ENCODE peak calls at places on chromosomes 6 and 20, in six cellular contexts. Y, W, M, D, G and N are unnamed samples.

GRCh38 chr20:50916257-50916656 is 15.0 kb downstream of the ADNP start:
- DNase-seq in Y (peak; percentile 61), G (no peak), D (no peak), M (no peak), W (no peak), N (no peak)

GRCh38 chr6:170076466-170077165 is 214.3 kb downstream of the DLL1 start:
- DNase-seq in M (no peak), Y (no peak), W (no peak), D (peak; percentile 65), G (peak; percentile 19), N (no peak)

GRCh38 chr6:89122625-89123024 is 4.8 kb upstream of the SRSF12 start:
- DNase-seq in G (no peak), W (no peak), M (no peak), Y (peak; percentile 52), D (no peak), N (no peak)

GRCh38 chr6:165574220-165574619 is 88.8 kb downstream of the PDE10A start:
- DNase-seq in M (no peak), W (no peak), D (no peak), Y (no peak), G (no peak), N (no peak)

GRCh38 chr6:161618816-161619454 is 345.1 kb upstream of the AGPAT4 start:
- DNase-seq in D (no peak), G (no peak), Y (no peak), M (no peak), W (peak; percentile 38), N (no peak)

GRCh38 chr20:50308166-50308512 is 117.5 kb downstream of the CEBPB start:
- DNase-seq in Y (no peak), G (no peak), D (no peak), M (no peak), W (no peak), N (no peak)

GRCh38 chr6:87473419-87473903 is 687 bp downstream of the SLC35A1 start:
- DNase-seq in G (peak; percentile 79), M (no peak), D (no peak), Y (peak; percentile 44), W (no peak), N (no peak)

GRCh38 chr20:54195483-54196472 is 12.1 kb upstream of the PFDN4 start:
- DNase-seq in M (no peak), G (no peak), D (no peak), W (no peak), Y (no peak), N (no peak)

GRCh38 chr6:150144294-150144868 is 1.5 kb downstream of the PPP1R14C start:
- DNase-seq in W (no peak), G (no peak), D (no peak), Y (no peak), M (no peak), N (no peak)

GRCh38 chr20:48651271-48651670 is 176.5 kb downstream of the PREX1 start:
- DNase-seq in M (no peak), D (peak; percentile 56), Y (no peak), W (peak; percentile 7), G (no peak), N (no peak)

GRCh38 chr6:114541794-114542193 is 199.0 kb upstream of the HS3ST5 start:
- DNase-seq in G (no peak), M (no peak), W (no peak), Y (no peak), D (no peak), N (no peak)

GRCh38 chr6:12935637-12936036 is 219.1 kb downstream of the PHACTR1 start:
- DNase-seq in Y (no peak), M (no peak), D (no peak), W (no peak), G (no peak), N (no peak)

GRCh38 chr6:79335133-79335674 is 100.7 kb upstream of the HMGN3 start:
- DNase-seq in Y (no peak), G (no peak), D (no peak), M (no peak), W (no peak), N (no peak)

GRCh38 chr6:2970753-2971419 is 481 bp downstream of the SERPINB6 start:
- DNase-seq in W (peak; percentile 89), Y (peak; percentile 49), M (peak; percentile 16), D (peak; percentile 97), G (peak; percentile 88), N (no peak)

GRCh38 chr6:51613558-51613957 is 473.9 kb downstream of the PKHD1 start:
- DNase-seq in M (no peak), Y (no peak), G (no peak), W (no peak), D (no peak), N (no peak)

GRCh38 chr6:27863962-27864905 is 48.0 kb downstream of the OR2B2 start:
- DNase-seq in W (no peak), M (no peak), D (peak; percentile 86), Y (peak; percentile 15), G (peak; percentile 21), N (no peak)

GRCh38 chr6:146367061-146367460 is 176.6 kb upstream of the RAB32 start:
- DNase-seq in Y (no peak), W (no peak), D (no peak), M (no peak), G (no peak), N (no peak)

GRCh38 chr6:13165518-13166186 is 162.7 kb downstream of the TBC1D7 start:
- DNase-seq in G (no peak), M (no peak), D (no peak), W (no peak), Y (no peak), N (no peak)

GRCh38 chr6:155117266-155117665 is 122.2 kb downstream of the TIAM2 start:
- DNase-seq in G (no peak), M (no peak), W (no peak), D (no peak), Y (peak; percentile 86), N (no peak)

GRCh38 chr20:63519765-63520593 is 586 bp upstream of the PPDPF start:
- DNase-seq in D (peak; percentile 94), M (no peak), Y (peak; percentile 29), G (peak; percentile 47), W (peak; percentile 83), N (no peak)

DNA sequence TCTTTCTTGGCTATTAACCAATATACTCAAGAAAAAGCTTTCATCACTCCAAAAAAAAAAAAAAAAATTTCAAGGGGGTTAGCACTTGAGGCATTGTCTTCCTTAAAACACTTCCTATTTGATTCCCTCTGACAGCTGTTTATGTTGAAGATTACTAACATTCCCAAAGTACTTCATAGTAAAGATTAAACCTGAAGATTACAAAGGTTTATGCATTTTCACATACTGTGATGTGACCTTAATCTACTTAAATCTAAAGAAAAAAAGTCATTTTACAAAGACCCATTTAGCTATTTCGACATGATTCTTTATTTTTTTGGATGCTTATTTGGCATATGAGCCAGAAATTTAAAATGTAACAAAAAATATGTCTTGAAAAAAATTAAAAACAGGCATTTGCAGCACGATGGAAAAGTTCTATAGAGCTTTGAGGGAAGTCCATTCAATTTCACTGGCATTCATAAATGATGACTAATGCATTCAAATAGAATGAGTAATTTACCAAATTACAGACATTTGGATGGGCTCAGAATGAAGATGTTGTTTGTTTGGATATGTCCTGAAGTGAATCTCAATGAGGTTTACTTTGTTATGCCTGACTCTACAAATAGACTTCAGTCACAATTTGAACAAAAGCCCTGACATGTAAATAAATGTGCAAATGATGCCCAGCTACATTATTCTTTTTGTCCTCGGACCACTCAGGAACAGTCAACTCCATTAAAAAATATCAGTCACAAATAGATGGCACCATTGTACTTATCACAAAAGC is 674.6 kb upstream of the MARCKS start:
- DNase-seq in D (no peak), W (no peak), M (no peak), G (no peak), Y (peak; percentile 83), N (no peak)
- H3K4me3 ChIP-seq in D (no peak overlapping the region), W (no peak overlapping the region), M (no peak overlapping the region), G (no peak overlapping the region), Y (no peak overlapping the region), N (no peak overlapping the region)

DNA sequence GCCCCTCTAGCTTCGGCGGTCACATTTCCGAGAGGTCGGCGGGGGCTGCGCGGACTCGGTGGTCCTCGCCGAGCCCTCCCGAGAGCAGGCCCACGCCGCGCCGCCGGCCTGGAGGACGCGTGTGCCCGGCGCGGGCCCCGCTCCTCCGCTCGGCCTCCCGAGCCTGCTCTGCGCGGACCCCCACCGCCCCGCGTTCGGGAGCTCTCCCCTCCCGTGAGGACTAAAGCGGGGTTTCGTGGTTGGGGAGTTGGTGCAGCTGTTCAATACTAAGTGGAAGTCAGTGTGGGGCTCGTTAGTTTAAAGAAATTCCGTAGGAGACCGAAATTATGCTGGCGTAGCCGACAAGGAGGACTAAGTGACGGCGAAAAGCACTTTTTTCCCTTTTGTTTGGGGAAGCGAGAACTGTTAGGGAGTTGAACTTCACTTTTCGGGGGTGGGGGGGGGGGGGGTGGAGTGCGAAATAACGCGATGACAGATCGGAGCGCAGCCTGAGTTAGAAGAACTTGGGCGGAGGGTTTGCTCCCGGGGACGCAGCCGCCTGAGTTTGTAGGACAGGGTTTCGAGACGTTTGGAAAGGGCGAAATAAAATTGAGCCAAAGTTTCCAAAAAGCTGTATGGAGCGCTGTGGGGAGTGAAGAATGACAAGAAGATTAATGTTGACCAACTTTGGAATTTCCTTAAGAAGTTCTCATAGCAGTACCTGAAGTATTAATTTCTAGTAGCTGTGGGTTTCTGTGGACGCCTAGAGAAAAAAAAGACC is 1.3 kb downstream of the QKI start:
- DNase-seq in Y (peak; percentile 52), D (peak; percentile 90), G (peak; percentile 70), M (no peak), W (peak; percentile 64), N (no peak)
- TF ChIP-seq POLR2A in Y (no peak), D (no peak), G (no peak), M (peak; percentile 37), W (no peak), N (no peak)

DNA sequence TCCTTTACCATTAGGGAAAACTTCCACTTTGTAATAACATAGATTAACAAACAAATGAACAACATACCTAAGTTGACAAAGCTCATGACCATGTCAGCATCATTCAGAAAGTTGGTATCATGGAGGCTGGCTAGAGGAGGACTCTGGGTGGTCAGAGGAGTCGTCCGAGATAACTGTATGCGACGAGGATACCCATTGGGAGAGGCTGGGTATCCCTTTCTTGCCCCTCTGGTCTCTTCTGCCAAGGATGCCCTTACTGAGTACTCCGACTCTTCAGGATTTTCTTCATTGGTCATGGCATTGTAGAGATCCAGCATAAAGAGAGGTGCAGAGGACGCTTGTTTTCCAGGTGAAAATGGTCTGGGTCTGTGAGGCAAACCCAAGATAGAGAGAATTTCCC is 1.1 kb downstream of the BMP5 start:
- DNase-seq in G (no peak), W (no peak), D (no peak), Y (no peak), M (no peak), N (no peak)
- H3K4me3 ChIP-seq in G (no peak overlapping the region), W (peak overlapping the region; percentile 9), D (no peak overlapping the region), Y (no peak overlapping the region), M (no peak overlapping the region), N (no peak overlapping the region)

DNA sequence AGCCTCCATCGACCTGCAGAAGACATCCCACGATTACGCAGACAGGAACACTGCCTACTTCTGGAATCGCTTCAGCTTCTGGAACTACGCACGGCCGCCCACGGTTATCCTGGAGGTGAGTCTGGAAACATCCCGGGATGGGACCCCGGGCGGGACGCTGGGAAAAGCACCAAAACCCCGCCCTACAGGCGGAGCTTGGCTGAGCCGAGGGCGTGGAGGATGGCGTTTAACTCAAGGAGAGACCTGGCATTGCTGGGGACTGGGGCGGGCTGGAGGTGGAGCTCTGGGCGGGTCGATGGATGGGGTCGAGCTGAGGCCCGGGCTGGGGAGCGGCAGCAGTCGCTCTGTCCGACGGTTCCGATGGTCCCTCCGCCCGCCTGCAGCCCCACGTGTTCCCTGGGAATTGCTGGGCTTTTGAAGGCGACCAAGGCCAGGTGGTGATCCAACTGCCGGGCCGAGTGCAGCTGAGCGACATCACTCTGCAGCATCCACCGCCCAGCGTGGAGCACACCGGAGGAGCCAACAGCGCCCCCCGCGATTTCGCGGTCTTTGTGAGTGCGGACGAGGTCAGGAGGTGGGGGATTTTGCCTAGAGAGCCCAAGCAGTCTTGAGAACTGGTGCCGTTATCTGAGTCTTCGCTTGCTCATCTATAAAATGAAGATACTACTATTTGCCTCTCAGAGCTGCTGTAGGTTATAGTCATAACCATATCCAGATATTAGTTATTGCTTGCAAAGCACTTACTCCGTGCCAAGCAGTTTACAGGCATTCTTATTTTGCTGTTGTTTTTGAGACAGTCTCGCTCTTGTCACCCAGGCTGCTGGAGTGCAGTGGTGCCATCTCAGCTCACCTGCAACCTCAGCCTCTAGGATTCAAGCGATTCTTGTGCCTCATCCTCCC is 3.8 kb downstream of the SPAG4 start:
- DNase-seq in G (peak; percentile 83), M (peak; percentile 25), D (peak; percentile 94), Y (peak; percentile 78), W (peak; percentile 76), N (no peak)
- TF ChIP-seq POLR2A in G (no peak), M (peak; percentile 35), D (no peak), Y (peak; percentile 38), W (no peak), N (no peak)